ENCODE peak calls at places on chromosomes 16 and 17, in six cellular contexts. One of them, this sample, is unnamed.

GRCh38 chr17:49715221-49715620 is 7.5 kb upstream of the SLC35B1 start:
- DNase-seq in HCT116: no peak
- DNase-seq in K562: no peak
- DNase-seq in GM12878: no peak
- DNase-seq in H1: no peak
- DNase-seq in HepG2: no peak
- DNase-seq in this sample: no peak

GRCh38 chr16:24075929-24076716 is 180.0 kb upstream of the CACNG3 start:
- DNase-seq in GM12878: peak; percentile 21
- DNase-seq in HepG2: no peak
- DNase-seq in HCT116: peak; percentile 10
- DNase-seq in H1: no peak
- DNase-seq in K562: peak; percentile 42
- DNase-seq in this sample: no peak

GRCh38 chr17:82242698-82242976 is 13.8 kb downstream of the SLC16A3 start:
- DNase-seq in HepG2: no peak
- DNase-seq in K562: no peak
- DNase-seq in HCT116: no peak
- DNase-seq in H1: no peak
- DNase-seq in GM12878: no peak
- DNase-seq in this sample: no peak

GRCh38 chr16:30558789-30559377 is 709 bp upstream of the ZNF764 start:
- DNase-seq in H1: no peak
- DNase-seq in HepG2: no peak
- DNase-seq in HCT116: no peak
- DNase-seq in K562: no peak
- DNase-seq in GM12878: no peak
- DNase-seq in this sample: no peak

GRCh38 chr16:9123871-9124270 is 32.4 kb downstream of the HAPSTR1 start:
- DNase-seq in HepG2: no peak
- DNase-seq in H1: no peak
- DNase-seq in HCT116: peak; percentile 54
- DNase-seq in K562: no peak
- DNase-seq in GM12878: no peak
- DNase-seq in this sample: no peak

GRCh38 chr16:25264599-25264998 is 7.0 kb upstream of the ZKSCAN2 start:
- DNase-seq in GM12878: no peak
- DNase-seq in HCT116: no peak
- DNase-seq in H1: no peak
- DNase-seq in HepG2: no peak
- DNase-seq in K562: peak; percentile 37
- DNase-seq in this sample: peak; percentile 12

GRCh38 chr17:3768786-3769185 is 32.2 kb downstream of the ITGAE start:
- DNase-seq in H1: no peak
- DNase-seq in HCT116: no peak
- DNase-seq in GM12878: no peak
- DNase-seq in HepG2: no peak
- DNase-seq in K562: no peak
- DNase-seq in this sample: no peak

GRCh38 chr16:2514333-2515179 is 804 bp downstream of the ATP6V0C start:
- DNase-seq in HCT116: no peak
- DNase-seq in H1: no peak
- DNase-seq in K562: peak; percentile 79
- DNase-seq in HepG2: no peak
- DNase-seq in GM12878: no peak
- DNase-seq in this sample: no peak

GRCh38 chr16:12354296-12354818 is 377.8 kb downstream of the SNX29 start:
- DNase-seq in H1: no peak
- DNase-seq in K562: no peak
- DNase-seq in GM12878: no peak
- DNase-seq in HCT116: no peak
- DNase-seq in HepG2: no peak
- DNase-seq in this sample: no peak

GRCh38 chr17:48483471-48484131 is 47.2 kb downstream of the HOXB1 start:
- DNase-seq in HCT116: peak; percentile 95
- DNase-seq in HepG2: no peak
- DNase-seq in GM12878: no peak
- DNase-seq in H1: no peak
- DNase-seq in K562: peak; percentile 27
- DNase-seq in this sample: no peak

GRCh38 chr16:72561-73537 is at the start of gene RHBDF1:
- DNase-seq in H1: no peak
- DNase-seq in HCT116: no peak
- DNase-seq in GM12878: no peak
- DNase-seq in HepG2: no peak
- DNase-seq in K562: peak; percentile 90
- DNase-seq in this sample: peak; percentile 74

GRCh38 chr16:84144301-84144858 is 597 bp downstream of the HSDL1 start:
- DNase-seq in HepG2: no peak
- DNase-seq in H1: no peak
- DNase-seq in HCT116: no peak
- DNase-seq in K562: peak; percentile 51
- DNase-seq in GM12878: no peak
- DNase-seq in this sample: peak; percentile 41

GRCh38 chr16:35208001-35208935 is 1748.9 kb downstream of the TP53TG3F start:
- DNase-seq in K562: no peak
- DNase-seq in H1: no peak
- DNase-seq in HCT116: no peak
- DNase-seq in HepG2: no peak
- DNase-seq in GM12878: no peak
- DNase-seq in this sample: no peak

GRCh38 chr17:66462010-66462409 is 159.6 kb downstream of the PRKCA start:
- DNase-seq in GM12878: no peak
- DNase-seq in H1: no peak
- DNase-seq in HepG2: peak; percentile 42
- DNase-seq in K562: no peak
- DNase-seq in HCT116: no peak
- DNase-seq in this sample: no peak

GRCh38 chr17:33262724-33263123 is 30.4 kb downstream of the ASIC2 start:
- DNase-seq in HepG2: no peak
- DNase-seq in H1: no peak
- DNase-seq in HCT116: no peak
- DNase-seq in GM12878: no peak
- DNase-seq in K562: no peak
- DNase-seq in this sample: no peak

GRCh38 chr17:61161615-61162134 is 238.0 kb upstream of the TBX2 start:
- DNase-seq in K562: no peak
- DNase-seq in GM12878: no peak
- DNase-seq in H1: no peak
- DNase-seq in HCT116: no peak
- DNase-seq in HepG2: no peak
- DNase-seq in this sample: no peak

GRCh38 chr17:27792095-27792494 is 8.2 kb downstream of the NOS2 start:
- DNase-seq in GM12878: no peak
- DNase-seq in H1: no peak
- DNase-seq in K562: no peak
- DNase-seq in HepG2: no peak
- DNase-seq in HCT116: no peak
- DNase-seq in this sample: no peak

GRCh38 chr17:27797390-27798091 is 2.8 kb downstream of the NOS2 start:
- DNase-seq in K562: no peak
- DNase-seq in H1: no peak
- DNase-seq in HepG2: peak; percentile 70
- DNase-seq in HCT116: no peak
- DNase-seq in GM12878: no peak
- DNase-seq in this sample: peak; percentile 30

GRCh38 chr17:27793906-27794380 is 6.4 kb downstream of the NOS2 start:
- DNase-seq in GM12878: no peak
- DNase-seq in K562: no peak
- DNase-seq in HepG2: no peak
- DNase-seq in H1: no peak
- DNase-seq in HCT116: no peak
- DNase-seq in this sample: no peak

GRCh38 chr17:27788919-27789318 is 11.4 kb downstream of the NOS2 start:
- DNase-seq in HepG2: no peak
- DNase-seq in K562: no peak
- DNase-seq in HCT116: no peak
- DNase-seq in GM12878: no peak
- DNase-seq in H1: no peak
- DNase-seq in this sample: no peak

DNA sequence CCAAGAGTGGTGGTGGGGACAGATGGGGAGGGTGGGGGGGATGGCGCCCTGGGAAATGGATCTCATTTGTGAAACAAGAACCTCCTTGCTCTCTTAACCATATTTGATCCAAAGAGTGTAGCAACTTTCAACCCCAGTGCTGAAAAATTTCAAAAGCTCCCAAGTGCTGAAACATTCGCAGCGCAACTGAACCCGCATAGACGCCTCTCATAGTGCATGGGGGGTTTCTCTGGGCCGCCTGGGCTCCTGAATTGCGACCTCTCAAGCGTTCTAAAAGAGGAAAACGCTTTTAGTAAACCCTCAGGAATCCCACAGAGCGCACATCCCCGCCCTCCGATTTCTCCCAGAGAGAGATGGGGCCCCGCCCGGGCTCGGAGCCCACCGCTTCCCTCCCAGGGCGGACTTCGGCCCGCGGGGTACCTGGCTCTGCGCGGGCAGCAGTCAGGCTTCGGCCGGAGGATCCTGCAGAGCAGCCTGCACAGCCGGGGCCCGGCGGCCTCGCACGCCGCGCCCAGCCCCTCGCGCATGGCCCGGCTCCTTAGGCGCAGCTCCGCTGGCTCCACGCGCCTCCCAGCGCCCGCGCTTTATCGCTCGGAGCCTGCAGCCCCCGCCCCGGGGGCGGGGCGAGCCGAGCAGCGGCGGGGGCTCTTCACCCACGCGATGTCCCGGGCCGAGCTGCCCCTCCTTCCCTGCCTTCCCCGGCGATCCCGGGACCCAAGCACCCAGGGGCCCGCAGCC is 7.0 kb downstream of the NOS2 start:
- DNase-seq in H1: no peak
- DNase-seq in HCT116: no peak
- DNase-seq in HepG2: no peak
- DNase-seq in K562: peak; percentile 66
- DNase-seq in GM12878: no peak
- DNase-seq in this sample: peak; percentile 51
- TF ChIP-seq ATF3 in H1: no peak
- TF ChIP-seq ATF3 in HCT116: no peak
- TF ChIP-seq ATF3 in HepG2: no peak
- TF ChIP-seq ATF3 in K562: no peak
- TF ChIP-seq ATF3 in GM12878: no peak
- TF ChIP-seq ATF3 in this sample: no peak

GRCh38 chr17:21371511-21372081 is 4.6 kb upstream of the KCNJ12 start:
- DNase-seq in GM12878: no peak
- DNase-seq in K562: no peak
- DNase-seq in HCT116: no peak
- DNase-seq in HepG2: no peak
- DNase-seq in H1: no peak
- DNase-seq in this sample: no peak

GRCh38 chr17:21370430-21370829 is 5.7 kb upstream of the KCNJ12 start:
- DNase-seq in HCT116: no peak
- DNase-seq in K562: no peak
- DNase-seq in H1: no peak
- DNase-seq in GM12878: no peak
- DNase-seq in HepG2: no peak
- DNase-seq in this sample: no peak

GRCh38 chr17:21369395-21369794 is 6.8 kb upstream of the KCNJ12 start:
- DNase-seq in HCT116: no peak
- DNase-seq in H1: no peak
- DNase-seq in K562: no peak
- DNase-seq in HepG2: no peak
- DNase-seq in GM12878: no peak
- DNase-seq in this sample: no peak

GRCh38 chr17:21365016-21365415 is 11.1 kb upstream of the KCNJ12 start:
- DNase-seq in H1: no peak
- DNase-seq in HCT116: no peak
- DNase-seq in GM12878: no peak
- DNase-seq in HepG2: no peak
- DNase-seq in K562: no peak
- DNase-seq in this sample: no peak

DNA sequence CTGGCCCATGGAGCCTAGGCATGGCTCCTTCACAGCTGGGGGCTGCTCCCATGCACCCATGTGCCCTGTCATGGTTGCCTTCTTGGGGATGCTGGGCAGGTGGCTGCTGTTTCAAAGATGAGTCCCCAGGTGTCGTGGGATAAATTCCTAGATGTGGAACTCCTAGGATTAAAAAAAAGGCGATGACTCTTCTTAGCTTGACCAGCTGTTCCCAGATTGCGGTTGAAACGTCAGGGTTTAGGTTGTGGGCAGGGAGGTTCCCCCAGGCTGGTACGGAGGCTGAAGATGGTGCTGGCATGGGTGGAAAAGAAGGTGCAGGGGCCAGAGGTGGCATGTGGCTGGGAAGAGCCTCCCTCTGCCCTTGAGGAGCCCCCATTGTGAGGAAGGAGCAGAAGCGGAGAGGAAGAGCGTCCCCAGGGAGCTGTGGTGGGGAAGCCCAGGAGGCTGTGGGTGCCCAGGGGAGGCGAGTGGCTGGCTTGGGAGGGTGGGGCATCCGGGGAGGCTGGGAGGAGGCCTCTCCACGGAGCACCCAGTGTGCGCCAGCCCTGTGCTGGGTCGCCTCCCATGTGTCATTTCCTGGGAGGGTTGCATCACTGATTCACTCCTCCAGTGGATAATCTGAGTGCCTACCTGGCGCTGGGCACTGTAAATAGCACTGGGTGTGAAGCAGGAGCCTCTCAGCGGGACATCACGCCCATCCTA is 7.5 kb upstream of the KCNJ12 start:
- DNase-seq in HepG2: no peak
- DNase-seq in HCT116: no peak
- DNase-seq in K562: no peak
- DNase-seq in GM12878: no peak
- DNase-seq in H1: no peak
- DNase-seq in this sample: no peak
- TF ChIP-seq ATF3 in HepG2: no peak
- TF ChIP-seq ATF3 in HCT116: no peak
- TF ChIP-seq ATF3 in K562: no peak
- TF ChIP-seq ATF3 in GM12878: no peak
- TF ChIP-seq ATF3 in H1: no peak
- TF ChIP-seq ATF3 in this sample: no peak

GRCh38 chr16:67027046-67027445 is 1.9 kb upstream of the CBFB start:
- DNase-seq in GM12878: no peak
- DNase-seq in HCT116: no peak
- DNase-seq in K562: no peak
- DNase-seq in H1: no peak
- DNase-seq in HepG2: no peak
- DNase-seq in this sample: no peak

GRCh38 chr16:67028555-67029248 is at the start of gene CBFB:
- DNase-seq in HCT116: peak; percentile 85
- DNase-seq in HepG2: peak; percentile 90
- DNase-seq in H1: no peak
- DNase-seq in K562: peak; percentile 98
- DNase-seq in GM12878: peak; percentile 75
- DNase-seq in this sample: peak; percentile 78

GRCh38 chr16:67030221-67030962 is 1.4 kb downstream of the CBFB start:
- DNase-seq in K562: no peak
- DNase-seq in HCT116: no peak
- DNase-seq in HepG2: no peak
- DNase-seq in GM12878: no peak
- DNase-seq in H1: no peak
- DNase-seq in this sample: no peak

GRCh38 chr16:67028167-67028554 is 788 bp upstream of the CBFB start:
- DNase-seq in H1: no peak
- DNase-seq in K562: no peak
- DNase-seq in GM12878: no peak
- DNase-seq in HCT116: no peak
- DNase-seq in HepG2: no peak
- DNase-seq in this sample: no peak

GRCh38 chr16:67029249-67030096 is 524 bp downstream of the CBFB start:
- DNase-seq in H1: no peak
- DNase-seq in HCT116: no peak
- DNase-seq in GM12878: no peak
- DNase-seq in HepG2: no peak
- DNase-seq in K562: peak; percentile 66
- DNase-seq in this sample: peak; percentile 35
- TF ChIP-seq ATF3 in H1: no peak
- TF ChIP-seq ATF3 in HCT116: no peak
- TF ChIP-seq ATF3 in GM12878: no peak
- TF ChIP-seq ATF3 in HepG2: no peak
- TF ChIP-seq ATF3 in K562: no peak
- TF ChIP-seq ATF3 in this sample: no peak

GRCh38 chr17:57916925-57917858 is 38.0 kb downstream of the CUEDC1 start:
- DNase-seq in H1: no peak
- DNase-seq in GM12878: no peak
- DNase-seq in HepG2: peak; percentile 53
- DNase-seq in K562: no peak
- DNase-seq in HCT116: peak; percentile 48
- DNase-seq in this sample: no peak
- TF ChIP-seq ATF3 in H1: no peak
- TF ChIP-seq ATF3 in GM12878: no peak
- TF ChIP-seq ATF3 in HepG2: no peak
- TF ChIP-seq ATF3 in K562: no peak
- TF ChIP-seq ATF3 in HCT116: no peak
- TF ChIP-seq ATF3 in this sample: no peak

This sample was measured in WTC11.